ENCODE peak calls at places on chromosomes 6 and 20, in ten cellular contexts. One of them, this sample, is unnamed.

GRCh38 chr6:6585003-6585311 is 3.6 kb upstream of the LY86 start:
- DNase-seq in adrenal gland: no peak
- DNase-seq in brain microvascular endothelial cell: no peak
- DNase-seq in ascending aorta: no peak
- DNase-seq in IMR-90: no peak
- DNase-seq in A549: no peak
- DNase-seq in left ventricle myocardium inferior: no peak
- DNase-seq in SK-N-SH: no peak
- DNase-seq in AG04450: no peak
- DNase-seq in GM23248: no peak
- DNase-seq in this sample: no peak

GRCh38 chr6:45289751-45290514 is 38.2 kb upstream of the RUNX2 start:
- DNase-seq in A549: no peak
- DNase-seq in adrenal gland: no peak
- DNase-seq in brain microvascular endothelial cell: no peak
- DNase-seq in AG04450: no peak
- DNase-seq in IMR-90: no peak
- DNase-seq in ascending aorta: no peak
- DNase-seq in SK-N-SH: no peak
- DNase-seq in GM23248: no peak
- DNase-seq in left ventricle myocardium inferior: no peak
- DNase-seq in this sample: no peak

GRCh38 chr6:134464690-134465411 is 146.9 kb upstream of the SGK1 start:
- DNase-seq in left ventricle myocardium inferior: no peak
- DNase-seq in IMR-90: peak
- DNase-seq in brain microvascular endothelial cell: peak
- DNase-seq in ascending aorta: no peak
- DNase-seq in SK-N-SH: no peak
- DNase-seq in GM23248: peak
- DNase-seq in AG04450: peak
- DNase-seq in adrenal gland: no peak
- DNase-seq in A549: peak
- DNase-seq in this sample: peak

GRCh38 chr6:139533573-139534471 is 159.4 kb upstream of the CITED2 start:
- DNase-seq in left ventricle myocardium inferior: no peak
- DNase-seq in ascending aorta: no peak
- DNase-seq in IMR-90: peak
- DNase-seq in adrenal gland: no peak
- DNase-seq in A549: peak
- DNase-seq in brain microvascular endothelial cell: peak
- DNase-seq in AG04450: peak
- DNase-seq in SK-N-SH: no peak
- DNase-seq in GM23248: peak
- DNase-seq in this sample: peak

GRCh38 chr6:152484806-152485205 is 152.4 kb downstream of the SYNE1 start:
- DNase-seq in brain microvascular endothelial cell: no peak
- DNase-seq in IMR-90: no peak
- DNase-seq in left ventricle myocardium inferior: no peak
- DNase-seq in A549: no peak
- DNase-seq in ascending aorta: no peak
- DNase-seq in adrenal gland: no peak
- DNase-seq in AG04450: no peak
- DNase-seq in SK-N-SH: no peak
- DNase-seq in GM23248: no peak
- DNase-seq in this sample: no peak

GRCh38 chr6:101396552-101397173 is 3.2 kb downstream of the GRIK2 start:
- DNase-seq in IMR-90: peak
- DNase-seq in GM23248: peak
- DNase-seq in ascending aorta: no peak
- DNase-seq in left ventricle myocardium inferior: peak
- DNase-seq in A549: peak
- DNase-seq in adrenal gland: no peak
- DNase-seq in SK-N-SH: no peak
- DNase-seq in brain microvascular endothelial cell: peak
- DNase-seq in AG04450: no peak
- DNase-seq in this sample: peak

GRCh38 chr6:105211831-105212230 is 32.0 kb upstream of the POPDC3 start:
- DNase-seq in GM23248: peak
- DNase-seq in A549: no peak
- DNase-seq in AG04450: no peak
- DNase-seq in brain microvascular endothelial cell: no peak
- DNase-seq in ascending aorta: no peak
- DNase-seq in adrenal gland: no peak
- DNase-seq in left ventricle myocardium inferior: no peak
- DNase-seq in IMR-90: peak
- DNase-seq in SK-N-SH: no peak
- DNase-seq in this sample: peak

GRCh38 chr20:58825450-58825849 is 25.3 kb downstream of the GNAS-AS1 start:
- DNase-seq in A549: no peak
- DNase-seq in brain microvascular endothelial cell: no peak
- DNase-seq in left ventricle myocardium inferior: no peak
- DNase-seq in IMR-90: no peak
- DNase-seq in ascending aorta: no peak
- DNase-seq in GM23248: no peak
- DNase-seq in SK-N-SH: no peak
- DNase-seq in AG04450: no peak
- DNase-seq in adrenal gland: no peak
- DNase-seq in this sample: no peak

GRCh38 chr6:108592371-108593337 is 31.9 kb downstream of the FOXO3 start:
- DNase-seq in A549: no peak
- DNase-seq in GM23248: peak
- DNase-seq in SK-N-SH: no peak
- DNase-seq in left ventricle myocardium inferior: no peak
- DNase-seq in ascending aorta: no peak
- DNase-seq in adrenal gland: no peak
- DNase-seq in AG04450: no peak
- DNase-seq in IMR-90: peak
- DNase-seq in brain microvascular endothelial cell: peak
- DNase-seq in this sample: peak

GRCh38 chr6:22821664-22822320 is 252.4 kb downstream of the HDGFL1 start:
- DNase-seq in adrenal gland: no peak
- DNase-seq in GM23248: peak
- DNase-seq in SK-N-SH: no peak
- DNase-seq in AG04450: no peak
- DNase-seq in left ventricle myocardium inferior: no peak
- DNase-seq in IMR-90: peak
- DNase-seq in brain microvascular endothelial cell: peak
- DNase-seq in A549: no peak
- DNase-seq in ascending aorta: no peak
- DNase-seq in this sample: peak

GRCh38 chr20:39778847-39779641 is 816.9 kb downstream of the DHX35 start:
- DNase-seq in AG04450: no peak
- DNase-seq in adrenal gland: peak
- DNase-seq in ascending aorta: no peak
- DNase-seq in SK-N-SH: no peak
- DNase-seq in brain microvascular endothelial cell: no peak
- DNase-seq in left ventricle myocardium inferior: no peak
- DNase-seq in GM23248: peak
- DNase-seq in IMR-90: no peak
- DNase-seq in A549: no peak
- DNase-seq in this sample: peak

GRCh38 chr6:165811512-165811911 is 148.5 kb upstream of the PDE10A start:
- DNase-seq in adrenal gland: no peak
- DNase-seq in ascending aorta: no peak
- DNase-seq in GM23248: no peak
- DNase-seq in AG04450: no peak
- DNase-seq in A549: no peak
- DNase-seq in brain microvascular endothelial cell: no peak
- DNase-seq in left ventricle myocardium inferior: no peak
- DNase-seq in SK-N-SH: no peak
- DNase-seq in IMR-90: peak
- DNase-seq in this sample: no peak

GRCh38 chr6:117440558-117441525 is 15.1 kb upstream of the ROS1 start:
- DNase-seq in SK-N-SH: no peak
- DNase-seq in GM23248: peak
- DNase-seq in brain microvascular endothelial cell: peak
- DNase-seq in AG04450: no peak
- DNase-seq in adrenal gland: no peak
- DNase-seq in IMR-90: peak
- DNase-seq in ascending aorta: no peak
- DNase-seq in left ventricle myocardium inferior: no peak
- DNase-seq in A549: peak
- DNase-seq in this sample: peak

GRCh38 chr6:107968081-107968480 is 10.1 kb upstream of the SEC63 start:
- DNase-seq in AG04450: no peak
- DNase-seq in GM23248: no peak
- DNase-seq in SK-N-SH: no peak
- DNase-seq in brain microvascular endothelial cell: no peak
- DNase-seq in left ventricle myocardium inferior: no peak
- DNase-seq in IMR-90: no peak
- DNase-seq in A549: no peak
- DNase-seq in ascending aorta: no peak
- DNase-seq in adrenal gland: no peak
- DNase-seq in this sample: no peak

GRCh38 chr6:7921582-7922199 is 11.1 kb upstream of the TXNDC5 start:
- DNase-seq in ascending aorta: no peak
- DNase-seq in left ventricle myocardium inferior: no peak
- DNase-seq in brain microvascular endothelial cell: no peak
- DNase-seq in adrenal gland: no peak
- DNase-seq in AG04450: no peak
- DNase-seq in GM23248: no peak
- DNase-seq in A549: no peak
- DNase-seq in SK-N-SH: no peak
- DNase-seq in IMR-90: no peak
- DNase-seq in this sample: no peak

GRCh38 chr6:144349690-144350132 is 64.6 kb downstream of the UTRN start:
- DNase-seq in IMR-90: peak
- DNase-seq in A549: no peak
- DNase-seq in adrenal gland: peak
- DNase-seq in ascending aorta: no peak
- DNase-seq in brain microvascular endothelial cell: peak
- DNase-seq in left ventricle myocardium inferior: no peak
- DNase-seq in AG04450: no peak
- DNase-seq in SK-N-SH: no peak
- DNase-seq in GM23248: peak
- DNase-seq in this sample: peak

GRCh38 chr6:144351741-144352140 is 66.6 kb downstream of the UTRN start:
- DNase-seq in GM23248: peak
- DNase-seq in SK-N-SH: no peak
- DNase-seq in left ventricle myocardium inferior: no peak
- DNase-seq in adrenal gland: peak
- DNase-seq in brain microvascular endothelial cell: no peak
- DNase-seq in A549: no peak
- DNase-seq in AG04450: no peak
- DNase-seq in ascending aorta: no peak
- DNase-seq in IMR-90: no peak
- DNase-seq in this sample: peak

GRCh38 chr6:144352310-144352709 is 67.2 kb downstream of the UTRN start:
- DNase-seq in IMR-90: no peak
- DNase-seq in left ventricle myocardium inferior: no peak
- DNase-seq in GM23248: no peak
- DNase-seq in SK-N-SH: no peak
- DNase-seq in brain microvascular endothelial cell: no peak
- DNase-seq in A549: no peak
- DNase-seq in AG04450: no peak
- DNase-seq in adrenal gland: no peak
- DNase-seq in ascending aorta: no peak
- DNase-seq in this sample: no peak

GRCh38 chr6:144351338-144351737 is 66.2 kb downstream of the UTRN start:
- DNase-seq in brain microvascular endothelial cell: no peak
- DNase-seq in AG04450: no peak
- DNase-seq in adrenal gland: no peak
- DNase-seq in ascending aorta: no peak
- DNase-seq in GM23248: no peak
- DNase-seq in IMR-90: no peak
- DNase-seq in A549: no peak
- DNase-seq in SK-N-SH: no peak
- DNase-seq in left ventricle myocardium inferior: no peak
- DNase-seq in this sample: no peak

GRCh38 chr6:144350176-144350575 is 65.0 kb downstream of the UTRN start:
- DNase-seq in ascending aorta: no peak
- DNase-seq in GM23248: no peak
- DNase-seq in A549: no peak
- DNase-seq in IMR-90: no peak
- DNase-seq in AG04450: no peak
- DNase-seq in left ventricle myocardium inferior: no peak
- DNase-seq in SK-N-SH: no peak
- DNase-seq in adrenal gland: no peak
- DNase-seq in brain microvascular endothelial cell: no peak
- DNase-seq in this sample: no peak
- H3K4me3 ChIP-seq in ascending aorta: no peak
- H3K4me3 ChIP-seq in GM23248: peak
- H3K4me3 ChIP-seq in A549: no peak
- H3K4me3 ChIP-seq in IMR-90: no peak
- H3K4me3 ChIP-seq in AG04450: no peak
- H3K4me3 ChIP-seq in left ventricle myocardium inferior: peak
- H3K4me3 ChIP-seq in SK-N-SH: no peak
- H3K4me3 ChIP-seq in adrenal gland: no peak
- H3K4me3 ChIP-seq in brain microvascular endothelial cell: no peak
- H3K4me3 ChIP-seq in this sample: no peak

GRCh38 chr6:163260911-163261310 is 153.6 kb upstream of the QKI start:
- DNase-seq in IMR-90: no peak
- DNase-seq in brain microvascular endothelial cell: no peak
- DNase-seq in adrenal gland: no peak
- DNase-seq in left ventricle myocardium inferior: no peak
- DNase-seq in SK-N-SH: no peak
- DNase-seq in GM23248: no peak
- DNase-seq in ascending aorta: no peak
- DNase-seq in A549: no peak
- DNase-seq in AG04450: no peak
- DNase-seq in this sample: no peak
- H3K27ac ChIP-seq in IMR-90: no peak
- H3K27ac ChIP-seq in brain microvascular endothelial cell: no peak
- H3K27ac ChIP-seq in adrenal gland: no peak
- H3K27ac ChIP-seq in left ventricle myocardium inferior: peak
- H3K27ac ChIP-seq in SK-N-SH: no peak
- H3K27ac ChIP-seq in GM23248: no peak
- H3K27ac ChIP-seq in ascending aorta: no peak
- H3K27ac ChIP-seq in A549: no peak
- H3K27ac ChIP-seq in AG04450: no peak
- H3K27ac ChIP-seq in this sample: no peak

GRCh38 chr6:33213989-33214335 is 5.7 kb downstream of the RING1 start:
- DNase-seq in IMR-90: no peak
- DNase-seq in left ventricle myocardium inferior: no peak
- DNase-seq in SK-N-SH: no peak
- DNase-seq in A549: no peak
- DNase-seq in brain microvascular endothelial cell: no peak
- DNase-seq in adrenal gland: no peak
- DNase-seq in ascending aorta: no peak
- DNase-seq in GM23248: no peak
- DNase-seq in AG04450: no peak
- DNase-seq in this sample: no peak
- H3K4me3 ChIP-seq in IMR-90: peak
- H3K4me3 ChIP-seq in left ventricle myocardium inferior: peak
- H3K4me3 ChIP-seq in SK-N-SH: peak
- H3K4me3 ChIP-seq in A549: no peak
- H3K4me3 ChIP-seq in brain microvascular endothelial cell: peak
- H3K4me3 ChIP-seq in adrenal gland: no peak
- H3K4me3 ChIP-seq in ascending aorta: peak
- H3K4me3 ChIP-seq in GM23248: peak
- H3K4me3 ChIP-seq in AG04450: peak
- H3K4me3 ChIP-seq in this sample: peak

GRCh38 chr6:38937839-38938613 is 110.6 kb upstream of the GLP1R start:
- DNase-seq in left ventricle myocardium inferior: no peak
- DNase-seq in A549: no peak
- DNase-seq in ascending aorta: no peak
- DNase-seq in adrenal gland: no peak
- DNase-seq in GM23248: no peak
- DNase-seq in AG04450: no peak
- DNase-seq in IMR-90: no peak
- DNase-seq in brain microvascular endothelial cell: no peak
- DNase-seq in SK-N-SH: no peak
- DNase-seq in this sample: no peak
- H3K27ac ChIP-seq in left ventricle myocardium inferior: no peak
- H3K27ac ChIP-seq in A549: no peak
- H3K27ac ChIP-seq in ascending aorta: no peak
- H3K27ac ChIP-seq in adrenal gland: no peak
- H3K27ac ChIP-seq in GM23248: no peak
- H3K27ac ChIP-seq in AG04450: no peak
- H3K27ac ChIP-seq in IMR-90: no peak
- H3K27ac ChIP-seq in brain microvascular endothelial cell: no peak
- H3K27ac ChIP-seq in SK-N-SH: no peak
- H3K27ac ChIP-seq in this sample: no peak

GRCh38 chr6:158517581-158517980 is 42.3 kb upstream of the TMEM181 start:
- DNase-seq in adrenal gland: no peak
- DNase-seq in IMR-90: no peak
- DNase-seq in SK-N-SH: no peak
- DNase-seq in ascending aorta: no peak
- DNase-seq in brain microvascular endothelial cell: peak
- DNase-seq in GM23248: no peak
- DNase-seq in AG04450: no peak
- DNase-seq in left ventricle myocardium inferior: no peak
- DNase-seq in A549: no peak
- DNase-seq in this sample: no peak
- H3K4me3 ChIP-seq in adrenal gland: no peak
- H3K4me3 ChIP-seq in IMR-90: no peak
- H3K4me3 ChIP-seq in SK-N-SH: no peak
- H3K4me3 ChIP-seq in ascending aorta: no peak
- H3K4me3 ChIP-seq in brain microvascular endothelial cell: no peak
- H3K4me3 ChIP-seq in GM23248: peak
- H3K4me3 ChIP-seq in AG04450: no peak
- H3K4me3 ChIP-seq in left ventricle myocardium inferior: no peak
- H3K4me3 ChIP-seq in A549: peak
- H3K4me3 ChIP-seq in this sample: no peak

This sample was measured in fibroblast of lung.